ENCODE peak calls at places on chromosome 22, in ten cellular contexts. O is brain pericyte; D is B cell; U is CD4-positive, alpha-beta T cell; V is HFF-Myc; F is substantia nigra; Z is HS-5; T is stimulated activated CD8-positive, alpha-beta memory T cell treated with anti-CD3 and anti-CD28 coated beads, Interleukin-4, amount 100 ng/mL, for 4 hours; W is ELF-1; L is effector memory CD8-positive, alpha-beta T cell. X is an unnamed sample.

GRCh38 chr22:35761037-35761436 is 43.4 kb downstream of the APOL5 start:
- DNase-seq in F (no peak), O (no peak), T (no peak), Z (no peak), U (no peak), D (no peak), V (no peak), W (no peak), L (no peak), X (no peak)

GRCh38 chr22:36644333-36644757 is 59.2 kb downstream of the CACNG2 start:
- DNase-seq in U (no peak), T (no peak), F (no peak), V (peak), O (peak), W (peak), L (peak), D (no peak), Z (peak), X (peak)

GRCh38 chr22:47154621-47155081 is 392.2 kb downstream of the TBC1D22A start:
- DNase-seq in T (no peak), Z (peak), W (no peak), U (no peak), F (no peak), O (no peak), V (no peak), L (no peak), D (no peak), X (no peak)

GRCh38 chr22:39300198-39300830 is 19.1 kb downstream of the RPL3 start:
- DNase-seq in T (no peak), L (no peak), V (no peak), W (peak), U (no peak), D (no peak), F (no peak), Z (no peak), O (no peak), X (no peak)

GRCh38 chr22:27809226-27809625 is 7.7 kb upstream of the MN1 start:
- DNase-seq in U (no peak), F (no peak), T (no peak), Z (no peak), W (peak), L (no peak), V (no peak), D (no peak), O (no peak), X (no peak)

GRCh38 chr22:41367039-41367679 is 14.6 kb upstream of the TEF start:
- DNase-seq in L (no peak), W (peak), U (no peak), F (peak), Z (no peak), D (no peak), O (peak), V (peak), T (no peak), X (peak)

GRCh38 chr22:36010913-36011312 is 17.7 kb downstream of the RBFOX2 start:
- DNase-seq in V (peak), O (no peak), W (no peak), Z (peak), L (no peak), U (no peak), T (no peak), F (no peak), D (no peak), X (no peak)

GRCh38 chr22:46043816-46044717 is 67.1 kb upstream of the WNT7B start:
- DNase-seq in T (no peak), Z (no peak), L (no peak), V (no peak), F (no peak), U (no peak), W (peak), O (no peak), D (no peak), X (no peak)

GRCh38 chr22:17724241-17724640 is 50.0 kb downstream of the BID start:
- DNase-seq in O (peak), F (no peak), U (no peak), Z (no peak), T (no peak), L (no peak), W (no peak), V (no peak), D (no peak), X (no peak)

GRCh38 chr22:43446881-43447280 is 35.1 kb downstream of the MPPED1 start:
- DNase-seq in F (no peak), T (no peak), U (no peak), O (no peak), V (no peak), Z (no peak), D (no peak), L (no peak), W (no peak), X (no peak)

GRCh38 chr22:25120093-25120561 is 79.5 kb upstream of the CRYBB3 start:
- DNase-seq in W (peak), T (no peak), L (no peak), D (no peak), O (no peak), V (no peak), Z (no peak), U (no peak), F (no peak), X (no peak)

GRCh38 chr22:47452184-47452583 is 689.7 kb downstream of the TBC1D22A start:
- DNase-seq in F (no peak), L (no peak), T (no peak), D (no peak), Z (no peak), W (peak), O (no peak), V (no peak), U (no peak), X (no peak)

GRCh38 chr22:41603873-41604332 is 14.3 kb upstream of the PMM1 start:
- DNase-seq in Z (no peak), T (no peak), W (no peak), U (peak), F (no peak), D (no peak), V (no peak), L (peak), O (no peak), X (no peak)

GRCh38 chr22:37049224-37049623 is 2.3 kb upstream of the KCTD17 start:
- DNase-seq in F (no peak), O (no peak), W (no peak), V (no peak), U (no peak), T (no peak), Z (no peak), L (no peak), D (no peak), X (no peak)

GRCh38 chr22:26837784-26838520 is 180.6 kb downstream of the MIAT start:
- DNase-seq in U (no peak), O (no peak), D (no peak), W (peak), L (no peak), V (no peak), T (no peak), F (no peak), Z (no peak), X (no peak)

GRCh38 chr22:43090130-43090789 is 1.1 kb upstream of the TTLL1 start:
- DNase-seq in W (peak), L (no peak), O (peak), Z (peak), U (peak), D (peak), V (peak), T (no peak), F (no peak), X (peak)

GRCh38 chr22:39952347-39952746 is 7.8 kb upstream of the TMA7B start:
- DNase-seq in Z (no peak), F (no peak), D (no peak), W (no peak), U (no peak), L (no peak), T (no peak), O (no peak), V (no peak), X (no peak)

GRCh38 chr22:30718491-30718890 is 23.8 kb downstream of the OSBP2 start:
- DNase-seq in U (no peak), T (no peak), O (no peak), F (no peak), V (no peak), Z (no peak), L (no peak), W (no peak), D (no peak), X (no peak)

X was measured in non-pigmented ciliary epithelial cell.